ENCODE peak calls at places on chromosomes 6 and 20, in eight cellular contexts. One of them, this sample, is unnamed.

GRCh38 chr6:25138024-25138696 is 141.0 kb upstream of the CARMIL1 start:
- DNase-seq in IMR-90: peak
- DNase-seq in GM12891: no peak
- DNase-seq in ovary: peak
- DNase-seq in HepG2: no peak
- DNase-seq in K562: no peak
- DNase-seq in stomach: peak
- DNase-seq in uterus: peak
- DNase-seq in this sample: peak

GRCh38 chr6:105676837-105677236 is 274.0 kb upstream of the PREP start:
- DNase-seq in IMR-90: no peak
- DNase-seq in uterus: no peak
- DNase-seq in stomach: no peak
- DNase-seq in HepG2: no peak
- DNase-seq in GM12891: no peak
- DNase-seq in ovary: no peak
- DNase-seq in K562: no peak
- DNase-seq in this sample: no peak

GRCh38 chr6:167492096-167492449 is 167.2 kb downstream of the TTLL2 start:
- DNase-seq in GM12891: no peak
- DNase-seq in uterus: no peak
- DNase-seq in IMR-90: no peak
- DNase-seq in stomach: no peak
- DNase-seq in K562: no peak
- DNase-seq in ovary: no peak
- DNase-seq in HepG2: no peak
- DNase-seq in this sample: no peak

GRCh38 chr20:11153819-11154218 is 480.0 kb upstream of the JAG1 start:
- DNase-seq in HepG2: no peak
- DNase-seq in ovary: no peak
- DNase-seq in uterus: no peak
- DNase-seq in stomach: no peak
- DNase-seq in GM12891: no peak
- DNase-seq in IMR-90: peak
- DNase-seq in K562: no peak
- DNase-seq in this sample: no peak

GRCh38 chr20:47929368-47930115 is 144.3 kb upstream of the SULF2 start:
- DNase-seq in stomach: no peak
- DNase-seq in uterus: no peak
- DNase-seq in K562: no peak
- DNase-seq in GM12891: no peak
- DNase-seq in IMR-90: peak
- DNase-seq in ovary: no peak
- DNase-seq in HepG2: no peak
- DNase-seq in this sample: peak

GRCh38 chr20:23125625-23126191 is 39.6 kb upstream of the CD93 start:
- DNase-seq in stomach: no peak
- DNase-seq in IMR-90: peak
- DNase-seq in K562: no peak
- DNase-seq in uterus: no peak
- DNase-seq in GM12891: no peak
- DNase-seq in ovary: no peak
- DNase-seq in HepG2: no peak
- DNase-seq in this sample: no peak

GRCh38 chr20:40472905-40473304 is 216.1 kb downstream of the MAFB start:
- DNase-seq in GM12891: no peak
- DNase-seq in IMR-90: no peak
- DNase-seq in K562: no peak
- DNase-seq in stomach: no peak
- DNase-seq in uterus: no peak
- DNase-seq in ovary: no peak
- DNase-seq in HepG2: no peak
- DNase-seq in this sample: no peak

GRCh38 chr6:22827760-22828159 is 258.4 kb downstream of the HDGFL1 start:
- DNase-seq in GM12891: no peak
- DNase-seq in IMR-90: peak
- DNase-seq in HepG2: no peak
- DNase-seq in ovary: no peak
- DNase-seq in uterus: no peak
- DNase-seq in stomach: no peak
- DNase-seq in K562: no peak
- DNase-seq in this sample: no peak

DNA sequence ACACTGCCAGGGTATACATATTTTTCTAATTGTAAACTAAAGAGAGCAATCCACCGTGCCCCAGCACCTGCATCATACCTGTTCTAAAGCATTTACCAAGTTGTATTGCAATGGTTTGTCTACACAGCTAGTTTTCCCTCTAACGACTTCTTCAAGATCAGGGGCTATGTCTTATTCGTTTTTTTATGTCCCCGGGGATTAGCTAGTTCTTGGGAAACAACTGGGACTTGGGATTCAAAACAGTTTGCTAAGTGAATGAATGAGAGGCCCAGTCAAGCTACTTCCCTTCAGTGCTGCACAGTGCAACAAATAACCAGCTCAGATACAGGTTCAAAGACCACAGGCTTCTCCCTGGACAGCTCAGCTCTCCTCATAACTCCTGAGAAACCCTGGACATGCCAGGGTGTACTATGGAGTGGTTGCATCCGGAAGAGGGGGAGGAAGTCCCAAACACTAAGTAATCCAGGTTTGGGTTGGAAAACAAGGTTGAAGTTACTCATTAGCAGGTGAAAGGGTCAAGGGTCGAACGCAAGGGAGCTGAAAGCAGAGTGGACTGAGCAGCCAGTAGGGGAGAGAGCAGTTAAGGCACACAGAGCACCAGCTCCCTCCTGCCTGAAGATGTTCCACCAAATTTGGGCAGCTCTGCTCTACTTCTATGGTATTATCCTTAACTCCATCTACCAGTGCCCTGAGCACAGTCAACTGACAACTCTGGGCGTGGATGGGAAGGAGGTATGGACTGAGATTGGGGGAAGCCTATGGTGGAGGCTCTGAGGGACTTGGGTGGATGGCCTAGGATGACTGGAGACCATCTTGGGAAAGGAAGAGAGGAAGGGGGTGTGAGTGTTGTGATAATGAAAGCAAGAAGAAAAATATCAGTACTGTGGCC is at the start of gene APOM:
- DNase-seq in K562: no peak
- DNase-seq in ovary: no peak
- DNase-seq in GM12891: no peak
- DNase-seq in uterus: no peak
- DNase-seq in IMR-90: no peak
- DNase-seq in stomach: no peak
- DNase-seq in HepG2: peak
- DNase-seq in this sample: no peak
- TF ChIP-seq POLR2A in K562: no peak
- TF ChIP-seq POLR2A in ovary: no peak
- TF ChIP-seq POLR2A in GM12891: no peak
- TF ChIP-seq POLR2A in uterus: no peak
- TF ChIP-seq POLR2A in IMR-90: no peak
- TF ChIP-seq POLR2A in stomach: no peak
- TF ChIP-seq POLR2A in HepG2: no peak
- TF ChIP-seq POLR2A in this sample: no peak

GRCh38 chr6:33066917-33067521 is 6.4 kb downstream of the HLA-DPA1 start:
- DNase-seq in IMR-90: no peak
- DNase-seq in stomach: no peak
- DNase-seq in HepG2: no peak
- DNase-seq in uterus: no peak
- DNase-seq in K562: no peak
- DNase-seq in ovary: no peak
- DNase-seq in GM12891: no peak
- DNase-seq in this sample: no peak

GRCh38 chr6:33070909-33071308 is 2.5 kb downstream of the HLA-DPA1 start:
- DNase-seq in stomach: no peak
- DNase-seq in uterus: no peak
- DNase-seq in IMR-90: no peak
- DNase-seq in ovary: no peak
- DNase-seq in K562: no peak
- DNase-seq in GM12891: no peak
- DNase-seq in HepG2: no peak
- DNase-seq in this sample: no peak

GRCh38 chr6:33072508-33073100 is 845 bp downstream of the HLA-DPA1 start:
- DNase-seq in uterus: no peak
- DNase-seq in K562: no peak
- DNase-seq in GM12891: no peak
- DNase-seq in IMR-90: no peak
- DNase-seq in ovary: no peak
- DNase-seq in HepG2: no peak
- DNase-seq in stomach: no peak
- DNase-seq in this sample: no peak

GRCh38 chr6:33071579-33071978 is 1.9 kb downstream of the HLA-DPA1 start:
- DNase-seq in HepG2: no peak
- DNase-seq in K562: no peak
- DNase-seq in GM12891: no peak
- DNase-seq in uterus: no peak
- DNase-seq in stomach: no peak
- DNase-seq in IMR-90: no peak
- DNase-seq in ovary: no peak
- DNase-seq in this sample: no peak

GRCh38 chr6:33069021-33069738 is 4.3 kb downstream of the HLA-DPA1 start:
- DNase-seq in HepG2: no peak
- DNase-seq in K562: no peak
- DNase-seq in GM12891: no peak
- DNase-seq in stomach: no peak
- DNase-seq in ovary: no peak
- DNase-seq in IMR-90: no peak
- DNase-seq in uterus: no peak
- DNase-seq in this sample: no peak
- TF ChIP-seq POLR2A in HepG2: no peak
- TF ChIP-seq POLR2A in K562: no peak
- TF ChIP-seq POLR2A in GM12891: peak
- TF ChIP-seq POLR2A in stomach: no peak
- TF ChIP-seq POLR2A in ovary: no peak
- TF ChIP-seq POLR2A in IMR-90: no peak
- TF ChIP-seq POLR2A in uterus: no peak
- TF ChIP-seq POLR2A in this sample: no peak

GRCh38 chr20:4814696-4815252 is 93.1 kb downstream of the PRND start:
- DNase-seq in stomach: peak
- DNase-seq in GM12891: peak
- DNase-seq in IMR-90: no peak
- DNase-seq in K562: no peak
- DNase-seq in ovary: no peak
- DNase-seq in HepG2: no peak
- DNase-seq in uterus: no peak
- DNase-seq in this sample: no peak
- TF ChIP-seq POLR2A in stomach: no peak
- TF ChIP-seq POLR2A in GM12891: no peak
- TF ChIP-seq POLR2A in IMR-90: no peak
- TF ChIP-seq POLR2A in K562: no peak
- TF ChIP-seq POLR2A in ovary: no peak
- TF ChIP-seq POLR2A in HepG2: no peak
- TF ChIP-seq POLR2A in uterus: no peak
- TF ChIP-seq POLR2A in this sample: no peak

DNA sequence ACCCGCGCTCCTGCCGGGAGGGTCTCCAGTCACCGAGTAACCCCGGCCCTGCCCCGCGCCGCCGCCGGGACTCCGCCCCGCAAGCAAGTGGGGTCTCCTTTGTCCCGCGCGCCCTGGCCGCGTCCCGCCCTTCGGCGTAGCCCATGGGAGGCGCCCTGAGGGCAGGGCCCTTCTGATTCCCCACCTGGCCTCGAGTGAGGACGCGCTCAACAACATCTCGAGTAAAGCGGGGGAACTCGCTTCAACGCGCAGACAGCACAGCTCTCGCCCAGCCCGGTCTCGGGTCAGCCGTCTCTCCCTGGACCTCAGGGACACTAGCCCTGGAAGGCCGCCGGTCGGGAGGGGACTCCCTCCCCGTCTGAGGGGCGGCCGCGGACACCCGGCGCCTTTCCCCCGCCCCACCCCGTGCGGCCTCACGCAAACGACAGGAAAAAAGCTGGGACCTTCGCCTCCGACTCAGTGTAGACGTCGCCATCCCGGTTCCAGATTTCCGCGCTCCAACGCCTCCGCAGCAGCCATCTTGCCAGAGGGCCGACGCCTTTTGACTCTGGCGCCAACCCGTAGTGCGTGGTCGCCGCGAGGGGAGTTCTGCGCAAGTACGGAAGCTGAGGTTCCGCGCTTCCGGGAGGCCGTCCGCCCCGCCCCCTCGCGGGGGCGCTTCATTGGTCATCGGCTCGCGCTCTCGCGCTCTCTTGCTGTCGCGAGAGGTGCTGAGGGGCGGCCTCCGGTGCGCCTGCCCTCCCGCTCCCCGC is 418 bp upstream of the GID8 start:
- DNase-seq in stomach: peak
- DNase-seq in uterus: peak
- DNase-seq in K562: peak
- DNase-seq in ovary: peak
- DNase-seq in GM12891: peak
- DNase-seq in HepG2: peak
- DNase-seq in IMR-90: peak
- DNase-seq in this sample: peak
- TF ChIP-seq POLR2A in stomach: no peak
- TF ChIP-seq POLR2A in uterus: peak
- TF ChIP-seq POLR2A in K562: peak
- TF ChIP-seq POLR2A in ovary: peak
- TF ChIP-seq POLR2A in GM12891: peak
- TF ChIP-seq POLR2A in HepG2: peak
- TF ChIP-seq POLR2A in IMR-90: peak
- TF ChIP-seq POLR2A in this sample: peak

GRCh38 chr6:148928811-148929210 is 182.0 kb downstream of the UST start:
- DNase-seq in ovary: no peak
- DNase-seq in IMR-90: no peak
- DNase-seq in K562: no peak
- DNase-seq in HepG2: no peak
- DNase-seq in uterus: no peak
- DNase-seq in GM12891: no peak
- DNase-seq in stomach: no peak
- DNase-seq in this sample: no peak

GRCh38 chr6:148926478-148926877 is 179.6 kb downstream of the UST start:
- DNase-seq in stomach: no peak
- DNase-seq in ovary: no peak
- DNase-seq in IMR-90: no peak
- DNase-seq in K562: no peak
- DNase-seq in uterus: no peak
- DNase-seq in GM12891: no peak
- DNase-seq in HepG2: no peak
- DNase-seq in this sample: no peak

GRCh38 chr6:148924226-148924989 is 177.6 kb downstream of the UST start:
- DNase-seq in HepG2: no peak
- DNase-seq in ovary: no peak
- DNase-seq in stomach: no peak
- DNase-seq in IMR-90: no peak
- DNase-seq in uterus: no peak
- DNase-seq in GM12891: no peak
- DNase-seq in K562: no peak
- DNase-seq in this sample: no peak

GRCh38 chr6:148925701-148926100 is 178.9 kb downstream of the UST start:
- DNase-seq in ovary: no peak
- DNase-seq in IMR-90: peak
- DNase-seq in HepG2: no peak
- DNase-seq in uterus: no peak
- DNase-seq in GM12891: no peak
- DNase-seq in stomach: no peak
- DNase-seq in K562: no peak
- DNase-seq in this sample: no peak

GRCh38 chr6:148927581-148927980 is 180.8 kb downstream of the UST start:
- DNase-seq in HepG2: no peak
- DNase-seq in IMR-90: no peak
- DNase-seq in GM12891: no peak
- DNase-seq in ovary: no peak
- DNase-seq in K562: no peak
- DNase-seq in uterus: no peak
- DNase-seq in stomach: no peak
- DNase-seq in this sample: no peak
- TF ChIP-seq POLR2A in HepG2: no peak
- TF ChIP-seq POLR2A in IMR-90: no peak
- TF ChIP-seq POLR2A in GM12891: no peak
- TF ChIP-seq POLR2A in ovary: no peak
- TF ChIP-seq POLR2A in K562: no peak
- TF ChIP-seq POLR2A in uterus: no peak
- TF ChIP-seq POLR2A in stomach: no peak
- TF ChIP-seq POLR2A in this sample: no peak

This sample was measured in H54.